ENCODE peak calls at places on chromosome 1, in seven cellular contexts. One of them, this sample, is unnamed.
A peak's percentile ranks its signal among the peaks of the same experiment; 100 is the strongest.

GRCh38 chr1:156376146-156376545 is 7.1 kb downstream of the RHBG start:
- DNase-seq in WTC11: no peak
- DNase-seq in cardiac muscle cell: peak; percentile 78
- DNase-seq in ELF-1: no peak
- DNase-seq in H1: no peak
- DNase-seq in OCI-M1: no peak
- DNase-seq in CD4-positive, alpha-beta T cell: no peak
- DNase-seq in this sample: peak; percentile 44

GRCh38 chr1:39088658-39089057 is 62.5 kb downstream of the NDUFS5 start:
- DNase-seq in ELF-1: no peak
- DNase-seq in CD4-positive, alpha-beta T cell: no peak
- DNase-seq in cardiac muscle cell: no peak
- DNase-seq in WTC11: no peak
- DNase-seq in OCI-M1: no peak
- DNase-seq in H1: no peak
- DNase-seq in this sample: no peak

GRCh38 chr1:115771094-115771846 is 2.8 kb upstream of the CASQ2 start:
- DNase-seq in ELF-1: no peak
- DNase-seq in H1: peak; percentile 72
- DNase-seq in WTC11: peak; percentile 45
- DNase-seq in OCI-M1: no peak
- DNase-seq in cardiac muscle cell: no peak
- DNase-seq in CD4-positive, alpha-beta T cell: no peak
- DNase-seq in this sample: peak; percentile 85

GRCh38 chr1:234779160-234779538 is 169.2 kb upstream of the IRF2BP2 start:
- DNase-seq in OCI-M1: no peak
- DNase-seq in WTC11: no peak
- DNase-seq in H1: peak; percentile 55
- DNase-seq in ELF-1: no peak
- DNase-seq in cardiac muscle cell: no peak
- DNase-seq in CD4-positive, alpha-beta T cell: no peak
- DNase-seq in this sample: peak; percentile 10

GRCh38 chr1:194466706-194467105 is 1280.3 kb upstream of the B3GALT2 start:
- DNase-seq in CD4-positive, alpha-beta T cell: no peak
- DNase-seq in ELF-1: no peak
- DNase-seq in WTC11: no peak
- DNase-seq in cardiac muscle cell: peak; percentile 0
- DNase-seq in OCI-M1: peak; percentile 28
- DNase-seq in H1: no peak
- DNase-seq in this sample: peak; percentile 10

GRCh38 chr1:31924839-31925238 is 13.3 kb downstream of the PTP4A2 start:
- DNase-seq in WTC11: no peak
- DNase-seq in OCI-M1: peak; percentile 36
- DNase-seq in CD4-positive, alpha-beta T cell: no peak
- DNase-seq in cardiac muscle cell: no peak
- DNase-seq in H1: no peak
- DNase-seq in ELF-1: no peak
- DNase-seq in this sample: no peak

GRCh38 chr1:167482184-167482583 is 36.1 kb downstream of the CD247 start:
- DNase-seq in CD4-positive, alpha-beta T cell: peak; percentile 44
- DNase-seq in ELF-1: no peak
- DNase-seq in WTC11: no peak
- DNase-seq in OCI-M1: no peak
- DNase-seq in cardiac muscle cell: no peak
- DNase-seq in H1: no peak
- DNase-seq in this sample: no peak

GRCh38 chr1:181985981-181986906 is 75.3 kb downstream of the ZNF648 start:
- DNase-seq in ELF-1: no peak
- DNase-seq in WTC11: no peak
- DNase-seq in OCI-M1: no peak
- DNase-seq in H1: no peak
- DNase-seq in cardiac muscle cell: no peak
- DNase-seq in CD4-positive, alpha-beta T cell: no peak
- DNase-seq in this sample: no peak

GRCh38 chr1:234150892-234151291 is 222.4 kb upstream of the COA6 start:
- DNase-seq in CD4-positive, alpha-beta T cell: no peak
- DNase-seq in cardiac muscle cell: no peak
- DNase-seq in ELF-1: no peak
- DNase-seq in OCI-M1: no peak
- DNase-seq in H1: no peak
- DNase-seq in WTC11: no peak
- DNase-seq in this sample: no peak

GRCh38 chr1:112818990-112819689 is 104.0 kb upstream of the PPM1J start:
- DNase-seq in CD4-positive, alpha-beta T cell: no peak
- DNase-seq in OCI-M1: peak; percentile 87
- DNase-seq in cardiac muscle cell: peak; percentile 91
- DNase-seq in ELF-1: no peak
- DNase-seq in H1: no peak
- DNase-seq in WTC11: no peak
- DNase-seq in this sample: no peak

GRCh38 chr1:205670611-205671430 is 9.5 kb downstream of the SLC45A3 start:
- DNase-seq in WTC11: no peak
- DNase-seq in ELF-1: peak; percentile 89
- DNase-seq in CD4-positive, alpha-beta T cell: no peak
- DNase-seq in OCI-M1: no peak
- DNase-seq in H1: peak; percentile 70
- DNase-seq in cardiac muscle cell: no peak
- DNase-seq in this sample: no peak

GRCh38 chr1:197065549-197065948 is 1.5 kb downstream of the F13B start:
- DNase-seq in WTC11: no peak
- DNase-seq in ELF-1: no peak
- DNase-seq in CD4-positive, alpha-beta T cell: no peak
- DNase-seq in cardiac muscle cell: peak; percentile 87
- DNase-seq in H1: no peak
- DNase-seq in OCI-M1: no peak
- DNase-seq in this sample: no peak

GRCh38 chr1:46102769-46103476 is 29.5 kb downstream of the PIK3R3 start:
- DNase-seq in ELF-1: no peak
- DNase-seq in cardiac muscle cell: no peak
- DNase-seq in OCI-M1: no peak
- DNase-seq in WTC11: no peak
- DNase-seq in H1: no peak
- DNase-seq in CD4-positive, alpha-beta T cell: no peak
- DNase-seq in this sample: peak; percentile 42

GRCh38 chr1:243582321-243582720 is 267.7 kb downstream of the AKT3 start:
- DNase-seq in ELF-1: no peak
- DNase-seq in H1: no peak
- DNase-seq in cardiac muscle cell: peak; percentile 33
- DNase-seq in WTC11: no peak
- DNase-seq in CD4-positive, alpha-beta T cell: no peak
- DNase-seq in OCI-M1: no peak
- DNase-seq in this sample: no peak

GRCh38 chr1:234408757-234409156 is 35.5 kb downstream of the COA6 start:
- DNase-seq in WTC11: no peak
- DNase-seq in ELF-1: no peak
- DNase-seq in cardiac muscle cell: no peak
- DNase-seq in CD4-positive, alpha-beta T cell: peak; percentile 51
- DNase-seq in OCI-M1: no peak
- DNase-seq in H1: no peak
- DNase-seq in this sample: no peak

GRCh38 chr1:117312453-117313138 is 54.7 kb upstream of the MAN1A2 start:
- DNase-seq in CD4-positive, alpha-beta T cell: no peak
- DNase-seq in H1: no peak
- DNase-seq in OCI-M1: peak; percentile 69
- DNase-seq in WTC11: no peak
- DNase-seq in cardiac muscle cell: peak; percentile 53
- DNase-seq in ELF-1: no peak
- DNase-seq in this sample: peak; percentile 60

GRCh38 chr1:113890816-113891215 is 3.4 kb upstream of the BCL2L15 start:
- DNase-seq in ELF-1: no peak
- DNase-seq in cardiac muscle cell: no peak
- DNase-seq in WTC11: no peak
- DNase-seq in H1: no peak
- DNase-seq in OCI-M1: no peak
- DNase-seq in CD4-positive, alpha-beta T cell: no peak
- DNase-seq in this sample: no peak

GRCh38 chr1:86227026-86227425 is 70.5 kb upstream of the COL24A1 start:
- DNase-seq in CD4-positive, alpha-beta T cell: no peak
- DNase-seq in WTC11: no peak
- DNase-seq in OCI-M1: peak; percentile 39
- DNase-seq in cardiac muscle cell: peak; percentile 54
- DNase-seq in H1: no peak
- DNase-seq in ELF-1: no peak
- DNase-seq in this sample: no peak

GRCh38 chr1:10538608-10539355 is 64.0 kb downstream of the PEX14 start:
- DNase-seq in OCI-M1: no peak
- DNase-seq in H1: no peak
- DNase-seq in CD4-positive, alpha-beta T cell: no peak
- DNase-seq in WTC11: no peak
- DNase-seq in ELF-1: no peak
- DNase-seq in cardiac muscle cell: peak; percentile 15
- DNase-seq in this sample: no peak

GRCh38 chr1:54459714-54460113 is 53.5 kb upstream of the SSBP3 start:
- DNase-seq in WTC11: no peak
- DNase-seq in CD4-positive, alpha-beta T cell: no peak
- DNase-seq in cardiac muscle cell: no peak
- DNase-seq in OCI-M1: no peak
- DNase-seq in H1: no peak
- DNase-seq in ELF-1: no peak
- DNase-seq in this sample: no peak

GRCh38 chr1:174070614-174071013 is 48.5 kb upstream of the RC3H1 start:
- DNase-seq in WTC11: no peak
- DNase-seq in CD4-positive, alpha-beta T cell: no peak
- DNase-seq in ELF-1: no peak
- DNase-seq in cardiac muscle cell: no peak
- DNase-seq in OCI-M1: no peak
- DNase-seq in H1: no peak
- DNase-seq in this sample: no peak

GRCh38 chr1:32447469-32448185 is 17.2 kb upstream of the ZBTB8B start:
- DNase-seq in CD4-positive, alpha-beta T cell: no peak
- DNase-seq in OCI-M1: no peak
- DNase-seq in WTC11: peak; percentile 81
- DNase-seq in H1: peak; percentile 81
- DNase-seq in ELF-1: peak; percentile 91
- DNase-seq in cardiac muscle cell: peak; percentile 91
- DNase-seq in this sample: peak; percentile 38

GRCh38 chr1:114482585-114482984 is 28.4 kb downstream of the TRIM33 start:
- DNase-seq in OCI-M1: peak; percentile 75
- DNase-seq in CD4-positive, alpha-beta T cell: no peak
- DNase-seq in cardiac muscle cell: no peak
- DNase-seq in WTC11: no peak
- DNase-seq in ELF-1: peak; percentile 63
- DNase-seq in H1: no peak
- DNase-seq in this sample: peak; percentile 74

GRCh38 chr1:168483531-168483930 is 60.3 kb downstream of the XCL2 start:
- DNase-seq in cardiac muscle cell: peak; percentile 94
- DNase-seq in OCI-M1: no peak
- DNase-seq in WTC11: no peak
- DNase-seq in CD4-positive, alpha-beta T cell: no peak
- DNase-seq in H1: no peak
- DNase-seq in ELF-1: no peak
- DNase-seq in this sample: peak; percentile 89

GRCh38 chr1:161390559-161390858 is 22.8 kb upstream of the CFAP126 start:
- DNase-seq in OCI-M1: peak; percentile 63
- DNase-seq in ELF-1: no peak
- DNase-seq in WTC11: no peak
- DNase-seq in H1: no peak
- DNase-seq in cardiac muscle cell: no peak
- DNase-seq in CD4-positive, alpha-beta T cell: no peak
- DNase-seq in this sample: no peak

GRCh38 chr1:17338706-17339493 is 30.9 kb downstream of the PADI4 start:
- DNase-seq in CD4-positive, alpha-beta T cell: no peak
- DNase-seq in H1: no peak
- DNase-seq in cardiac muscle cell: no peak
- DNase-seq in OCI-M1: no peak
- DNase-seq in ELF-1: no peak
- DNase-seq in WTC11: no peak
- DNase-seq in this sample: no peak

GRCh38 chr1:29342351-29342750 is 106.0 kb downstream of the PTPRU start:
- DNase-seq in H1: no peak
- DNase-seq in OCI-M1: no peak
- DNase-seq in cardiac muscle cell: no peak
- DNase-seq in CD4-positive, alpha-beta T cell: no peak
- DNase-seq in ELF-1: no peak
- DNase-seq in WTC11: no peak
- DNase-seq in this sample: no peak

GRCh38 chr1:16209847-16210407 is 2.5 kb downstream of the ARHGEF19 start:
- DNase-seq in cardiac muscle cell: no peak
- DNase-seq in CD4-positive, alpha-beta T cell: no peak
- DNase-seq in H1: no peak
- DNase-seq in WTC11: no peak
- DNase-seq in OCI-M1: no peak
- DNase-seq in ELF-1: no peak
- DNase-seq in this sample: no peak

GRCh38 chr1:50969611-50970507 is at the start of gene CDKN2C:
- DNase-seq in ELF-1: peak; percentile 74
- DNase-seq in OCI-M1: peak; percentile 95
- DNase-seq in H1: peak; percentile 66
- DNase-seq in cardiac muscle cell: peak; percentile 87
- DNase-seq in WTC11: peak; percentile 39
- DNase-seq in CD4-positive, alpha-beta T cell: peak; percentile 35
- DNase-seq in this sample: peak; percentile 76

GRCh38 chr1:210438928-210439841 is 110.5 kb downstream of the HHAT start:
- DNase-seq in ELF-1: peak; percentile 30
- DNase-seq in cardiac muscle cell: peak; percentile 16
- DNase-seq in WTC11: no peak
- DNase-seq in H1: no peak
- DNase-seq in CD4-positive, alpha-beta T cell: no peak
- DNase-seq in OCI-M1: no peak
- DNase-seq in this sample: peak; percentile 6

GRCh38 chr1:195971589-195971988 is 636.7 kb downstream of the KCNT2 start:
- DNase-seq in CD4-positive, alpha-beta T cell: no peak
- DNase-seq in OCI-M1: no peak
- DNase-seq in cardiac muscle cell: no peak
- DNase-seq in WTC11: no peak
- DNase-seq in H1: no peak
- DNase-seq in ELF-1: no peak
- DNase-seq in this sample: no peak

This sample was measured in epithelial cell of esophagus.